ENCODE peak calls at places on chromosomes 5 and 9, in nine cellular contexts. One of them, this sample, is unnamed.

GRCh38 chr5:85648495-85648894 is 969.2 kb upstream of the COX7C start:
- DNase-seq in fibroblast of pulmonary artery: no peak
- DNase-seq in uterus: no peak
- DNase-seq in OCI-LY7: no peak
- DNase-seq in WERI-Rb-1: no peak
- DNase-seq in AG04450: no peak
- DNase-seq in left ventricle myocardium inferior: no peak
- DNase-seq in ovary: no peak
- DNase-seq in HFF-Myc: no peak
- DNase-seq in this sample: no peak

GRCh38 chr5:150411245-150411979 is 1.3 kb downstream of the CD74 start:
- DNase-seq in fibroblast of pulmonary artery: peak; percentile 19
- DNase-seq in uterus: peak; percentile 59
- DNase-seq in OCI-LY7: peak; percentile 91
- DNase-seq in WERI-Rb-1: peak; percentile 44
- DNase-seq in AG04450: no peak
- DNase-seq in left ventricle myocardium inferior: peak; percentile 53
- DNase-seq in ovary: no peak
- DNase-seq in HFF-Myc: no peak
- DNase-seq in this sample: no peak

GRCh38 chr5:108810717-108811116 is 63.0 kb downstream of the FER start:
- DNase-seq in fibroblast of pulmonary artery: no peak
- DNase-seq in uterus: no peak
- DNase-seq in OCI-LY7: no peak
- DNase-seq in WERI-Rb-1: no peak
- DNase-seq in AG04450: no peak
- DNase-seq in left ventricle myocardium inferior: no peak
- DNase-seq in ovary: no peak
- DNase-seq in HFF-Myc: no peak
- DNase-seq in this sample: no peak

GRCh38 chr5:125433457-125433856 is 687.0 kb upstream of the ZNF608 start:
- DNase-seq in fibroblast of pulmonary artery: no peak
- DNase-seq in uterus: no peak
- DNase-seq in OCI-LY7: no peak
- DNase-seq in WERI-Rb-1: no peak
- DNase-seq in AG04450: no peak
- DNase-seq in left ventricle myocardium inferior: no peak
- DNase-seq in ovary: no peak
- DNase-seq in HFF-Myc: no peak
- DNase-seq in this sample: no peak

GRCh38 chr5:102778478-102778877 is 23.4 kb downstream of the PAM start:
- DNase-seq in fibroblast of pulmonary artery: peak; percentile 64
- DNase-seq in uterus: no peak
- DNase-seq in OCI-LY7: no peak
- DNase-seq in WERI-Rb-1: no peak
- DNase-seq in AG04450: no peak
- DNase-seq in left ventricle myocardium inferior: no peak
- DNase-seq in ovary: no peak
- DNase-seq in HFF-Myc: peak; percentile 31
- DNase-seq in this sample: peak; percentile 78

GRCh38 chr9:7185612-7186011 is 427.8 kb downstream of the KDM4C start:
- DNase-seq in fibroblast of pulmonary artery: peak; percentile 90
- DNase-seq in uterus: no peak
- DNase-seq in OCI-LY7: no peak
- DNase-seq in WERI-Rb-1: no peak
- DNase-seq in AG04450: peak; percentile 58
- DNase-seq in left ventricle myocardium inferior: no peak
- DNase-seq in ovary: no peak
- DNase-seq in HFF-Myc: peak; percentile 64
- DNase-seq in this sample: peak; percentile 89

GRCh38 chr5:41827792-41828191 is 42.4 kb downstream of the OXCT1 start:
- DNase-seq in fibroblast of pulmonary artery: no peak
- DNase-seq in uterus: no peak
- DNase-seq in OCI-LY7: no peak
- DNase-seq in WERI-Rb-1: no peak
- DNase-seq in AG04450: no peak
- DNase-seq in left ventricle myocardium inferior: no peak
- DNase-seq in ovary: no peak
- DNase-seq in HFF-Myc: no peak
- DNase-seq in this sample: no peak

GRCh38 chr5:95075079-95075478 is 209.8 kb downstream of the MCTP1 start:
- DNase-seq in fibroblast of pulmonary artery: no peak
- DNase-seq in uterus: no peak
- DNase-seq in OCI-LY7: no peak
- DNase-seq in WERI-Rb-1: no peak
- DNase-seq in AG04450: no peak
- DNase-seq in left ventricle myocardium inferior: no peak
- DNase-seq in ovary: no peak
- DNase-seq in HFF-Myc: no peak
- DNase-seq in this sample: no peak

GRCh38 chr9:22136446-22137140 is 127.5 kb upstream of the CDKN2B start:
- DNase-seq in fibroblast of pulmonary artery: peak; percentile 81
- DNase-seq in uterus: no peak
- DNase-seq in OCI-LY7: no peak
- DNase-seq in WERI-Rb-1: no peak
- DNase-seq in AG04450: peak; percentile 61
- DNase-seq in left ventricle myocardium inferior: no peak
- DNase-seq in ovary: no peak
- DNase-seq in HFF-Myc: no peak
- DNase-seq in this sample: peak; percentile 95

GRCh38 chr9:129109952-129110739 is 447 bp downstream of the CRAT start:
- DNase-seq in fibroblast of pulmonary artery: peak; percentile 24
- DNase-seq in uterus: peak; percentile 46
- DNase-seq in OCI-LY7: peak; percentile 16
- DNase-seq in WERI-Rb-1: peak; percentile 38
- DNase-seq in AG04450: no peak
- DNase-seq in left ventricle myocardium inferior: no peak
- DNase-seq in ovary: peak; percentile 53
- DNase-seq in HFF-Myc: no peak
- DNase-seq in this sample: peak; percentile 48

GRCh38 chr5:169706758-169707450 is 69.8 kb downstream of the DOCK2 start:
- DNase-seq in fibroblast of pulmonary artery: peak; percentile 54
- DNase-seq in uterus: no peak
- DNase-seq in OCI-LY7: no peak
- DNase-seq in WERI-Rb-1: no peak
- DNase-seq in AG04450: peak; percentile 37
- DNase-seq in left ventricle myocardium inferior: no peak
- DNase-seq in ovary: no peak
- DNase-seq in HFF-Myc: no peak
- DNase-seq in this sample: peak; percentile 67

GRCh38 chr9:76216161-76216649 is 178.0 kb downstream of the RFK start:
- DNase-seq in fibroblast of pulmonary artery: peak; percentile 97
- DNase-seq in uterus: no peak
- DNase-seq in OCI-LY7: no peak
- DNase-seq in WERI-Rb-1: no peak
- DNase-seq in AG04450: peak; percentile 85
- DNase-seq in left ventricle myocardium inferior: no peak
- DNase-seq in ovary: no peak
- DNase-seq in HFF-Myc: peak; percentile 77
- DNase-seq in this sample: peak; percentile 92

GRCh38 chr9:135905380-135906282 is 1.7 kb downstream of the CAMSAP1 start:
- DNase-seq in fibroblast of pulmonary artery: no peak
- DNase-seq in uterus: no peak
- DNase-seq in OCI-LY7: peak; percentile 47
- DNase-seq in WERI-Rb-1: no peak
- DNase-seq in AG04450: no peak
- DNase-seq in left ventricle myocardium inferior: no peak
- DNase-seq in ovary: peak; percentile 30
- DNase-seq in HFF-Myc: no peak
- DNase-seq in this sample: no peak

DNA sequence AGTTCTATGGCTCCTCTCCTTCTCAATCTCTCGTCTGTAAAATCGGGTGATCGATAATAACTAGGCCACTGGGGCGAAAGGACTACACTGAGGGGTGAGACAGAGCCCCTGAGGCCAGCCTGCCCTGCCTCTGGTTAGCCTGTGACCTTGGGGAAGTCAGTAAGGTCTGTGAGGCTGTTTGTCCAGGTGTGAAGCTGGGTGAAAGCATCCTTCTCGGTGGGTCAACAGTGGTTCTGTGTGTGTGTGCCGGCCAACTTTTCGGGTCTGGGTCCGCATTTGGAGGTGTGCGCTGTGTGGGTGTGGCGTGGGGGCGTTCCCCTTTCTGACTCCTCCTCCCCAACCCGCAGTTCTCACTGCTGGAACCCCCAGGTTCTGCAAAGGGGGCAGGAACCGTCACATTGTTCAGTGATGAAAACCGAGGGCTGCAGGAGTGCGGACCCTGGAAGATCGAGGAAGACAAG is 5.0 kb upstream of the RNF44 start:
- DNase-seq in fibroblast of pulmonary artery: no peak
- DNase-seq in uterus: no peak
- DNase-seq in OCI-LY7: peak; percentile 75
- DNase-seq in WERI-Rb-1: no peak
- DNase-seq in AG04450: no peak
- DNase-seq in left ventricle myocardium inferior: peak; percentile 34
- DNase-seq in ovary: peak; percentile 57
- DNase-seq in HFF-Myc: no peak
- DNase-seq in this sample: no peak
- H3K4me3 ChIP-seq in fibroblast of pulmonary artery: peak overlapping the region; percentile 64
- H3K4me3 ChIP-seq in uterus: peak overlapping the region; percentile 58
- H3K4me3 ChIP-seq in OCI-LY7: peak overlapping the region; percentile 75
- H3K4me3 ChIP-seq in WERI-Rb-1: peak overlapping the region; percentile 44
- H3K4me3 ChIP-seq in AG04450: peak overlapping the region; percentile 61
- H3K4me3 ChIP-seq in left ventricle myocardium inferior: peak overlapping the region; percentile 86
- H3K4me3 ChIP-seq in ovary: peak overlapping the region; percentile 79
- H3K4me3 ChIP-seq in HFF-Myc: peak overlapping the region; percentile 68
- H3K4me3 ChIP-seq in this sample: peak overlapping the region; percentile 57

DNA sequence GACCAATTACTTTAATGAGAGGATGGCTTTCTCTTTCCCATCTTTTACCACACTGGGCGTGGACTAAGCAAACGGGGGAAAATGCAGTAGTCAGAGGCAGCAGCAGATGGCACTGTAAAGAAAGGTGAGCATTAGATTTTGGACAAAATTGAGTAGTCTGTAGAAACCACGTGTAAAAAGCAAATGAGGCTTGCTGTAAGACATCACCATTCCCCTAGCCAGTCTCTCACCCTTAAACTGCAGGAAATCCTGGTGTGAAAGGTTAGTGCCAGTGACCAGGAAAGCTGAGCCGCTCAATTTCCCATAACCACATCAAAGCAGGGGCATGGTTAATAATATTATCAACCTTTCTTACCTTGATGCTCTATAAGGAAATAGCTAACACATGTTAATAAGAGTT is 31.8 kb downstream of the SPATA31C2 start:
- DNase-seq in fibroblast of pulmonary artery: peak; percentile 30
- DNase-seq in uterus: peak; percentile 24
- DNase-seq in OCI-LY7: no peak
- DNase-seq in WERI-Rb-1: peak; percentile 31
- DNase-seq in AG04450: no peak
- DNase-seq in left ventricle myocardium inferior: no peak
- DNase-seq in ovary: no peak
- DNase-seq in HFF-Myc: no peak
- DNase-seq in this sample: peak; percentile 58
- TF ChIP-seq CTCF in fibroblast of pulmonary artery: peak; percentile 49
- TF ChIP-seq CTCF in uterus: peak; percentile 52
- TF ChIP-seq CTCF in OCI-LY7: peak; percentile 47
- TF ChIP-seq CTCF in WERI-Rb-1: peak; percentile 59
- TF ChIP-seq CTCF in AG04450: peak; percentile 69
- TF ChIP-seq CTCF in left ventricle myocardium inferior: peak; percentile 60
- TF ChIP-seq CTCF in ovary: peak; percentile 25
- TF ChIP-seq CTCF in HFF-Myc: peak; percentile 47
- TF ChIP-seq CTCF in this sample: peak; percentile 79

DNA sequence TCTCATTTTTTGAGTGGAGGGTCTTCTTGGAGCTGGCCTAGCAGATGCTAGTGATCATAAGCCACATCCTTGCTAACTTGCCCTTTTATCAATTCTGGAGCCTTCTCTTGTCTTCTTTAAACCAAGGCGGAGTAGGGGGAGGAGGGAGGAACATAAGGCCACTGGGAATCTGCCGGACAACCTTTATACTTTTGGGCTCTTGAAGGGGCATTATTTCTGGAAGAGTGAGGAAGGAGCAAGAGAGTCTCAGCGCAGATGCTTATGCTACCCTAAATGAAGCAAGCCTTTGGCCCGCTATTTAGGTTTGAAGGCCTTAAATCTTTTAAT is 2.0 kb downstream of the TMEFF1 start:
- DNase-seq in fibroblast of pulmonary artery: no peak
- DNase-seq in uterus: no peak
- DNase-seq in OCI-LY7: no peak
- DNase-seq in WERI-Rb-1: no peak
- DNase-seq in AG04450: no peak
- DNase-seq in left ventricle myocardium inferior: no peak
- DNase-seq in ovary: no peak
- DNase-seq in HFF-Myc: no peak
- DNase-seq in this sample: no peak
- H3K4me3 ChIP-seq in fibroblast of pulmonary artery: no peak overlapping the region
- H3K4me3 ChIP-seq in uterus: no peak overlapping the region
- H3K4me3 ChIP-seq in OCI-LY7: peak overlapping the region; percentile 81
- H3K4me3 ChIP-seq in WERI-Rb-1: peak overlapping the region; percentile 88
- H3K4me3 ChIP-seq in AG04450: peak overlapping the region; percentile 67
- H3K4me3 ChIP-seq in left ventricle myocardium inferior: no peak overlapping the region
- H3K4me3 ChIP-seq in ovary: no peak overlapping the region
- H3K4me3 ChIP-seq in HFF-Myc: peak overlapping the region; percentile 68
- H3K4me3 ChIP-seq in this sample: no peak overlapping the region

GRCh38 chr5:112227911-112228631 is 191.0 kb downstream of the EPB41L4A start:
- DNase-seq in fibroblast of pulmonary artery: no peak
- DNase-seq in uterus: no peak
- DNase-seq in OCI-LY7: no peak
- DNase-seq in WERI-Rb-1: no peak
- DNase-seq in AG04450: no peak
- DNase-seq in left ventricle myocardium inferior: no peak
- DNase-seq in ovary: no peak
- DNase-seq in HFF-Myc: no peak
- DNase-seq in this sample: no peak

GRCh38 chr5:112234000-112234399 is 185.1 kb downstream of the EPB41L4A start:
- DNase-seq in fibroblast of pulmonary artery: no peak
- DNase-seq in uterus: no peak
- DNase-seq in OCI-LY7: no peak
- DNase-seq in WERI-Rb-1: no peak
- DNase-seq in AG04450: no peak
- DNase-seq in left ventricle myocardium inferior: no peak
- DNase-seq in ovary: no peak
- DNase-seq in HFF-Myc: no peak
- DNase-seq in this sample: no peak

GRCh38 chr5:112232651-112233050 is 186.4 kb downstream of the EPB41L4A start:
- DNase-seq in fibroblast of pulmonary artery: no peak
- DNase-seq in uterus: no peak
- DNase-seq in OCI-LY7: no peak
- DNase-seq in WERI-Rb-1: no peak
- DNase-seq in AG04450: no peak
- DNase-seq in left ventricle myocardium inferior: no peak
- DNase-seq in ovary: no peak
- DNase-seq in HFF-Myc: no peak
- DNase-seq in this sample: no peak

GRCh38 chr5:112226215-112226614 is 192.9 kb downstream of the EPB41L4A start:
- DNase-seq in fibroblast of pulmonary artery: no peak
- DNase-seq in uterus: no peak
- DNase-seq in OCI-LY7: no peak
- DNase-seq in WERI-Rb-1: no peak
- DNase-seq in AG04450: no peak
- DNase-seq in left ventricle myocardium inferior: no peak
- DNase-seq in ovary: no peak
- DNase-seq in HFF-Myc: no peak
- DNase-seq in this sample: no peak

DNA sequence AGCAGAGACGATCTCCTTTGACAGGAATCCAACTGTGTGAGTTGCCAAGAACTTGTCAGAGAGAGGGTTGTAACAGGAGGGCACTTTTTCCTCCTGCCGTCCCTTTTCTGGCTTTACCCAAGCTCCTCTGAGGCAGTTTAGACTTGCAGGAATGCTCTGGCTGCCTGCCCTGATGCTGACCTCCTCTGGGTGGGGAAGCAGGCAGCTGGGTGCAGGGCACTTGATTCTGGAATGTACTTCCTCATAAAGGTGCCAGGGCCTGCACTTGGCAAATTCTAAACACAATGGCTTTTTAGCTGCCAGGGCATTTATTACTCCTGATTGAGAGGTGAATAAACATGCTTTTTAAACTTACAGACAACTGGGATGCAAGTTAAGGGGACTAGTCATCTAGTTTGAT is 190.4 kb downstream of the EPB41L4A start:
- DNase-seq in fibroblast of pulmonary artery: peak; percentile 66
- DNase-seq in uterus: peak; percentile 32
- DNase-seq in OCI-LY7: no peak
- DNase-seq in WERI-Rb-1: no peak
- DNase-seq in AG04450: no peak
- DNase-seq in left ventricle myocardium inferior: peak; percentile 82
- DNase-seq in ovary: peak; percentile 62
- DNase-seq in HFF-Myc: no peak
- DNase-seq in this sample: peak; percentile 67
- TF ChIP-seq CTCF in fibroblast of pulmonary artery: no peak
- TF ChIP-seq CTCF in uterus: no peak
- TF ChIP-seq CTCF in OCI-LY7: no peak
- TF ChIP-seq CTCF in WERI-Rb-1: no peak
- TF ChIP-seq CTCF in AG04450: no peak
- TF ChIP-seq CTCF in left ventricle myocardium inferior: no peak
- TF ChIP-seq CTCF in ovary: no peak
- TF ChIP-seq CTCF in HFF-Myc: no peak
- TF ChIP-seq CTCF in this sample: no peak